ENCODE peak calls at places on chromosomes 16 and 17, in eight cellular contexts. V, F, R, B, G, N, C and E are unnamed samples.

GRCh38 chr16:82995927-82996441 is 369.2 kb downstream of the CDH13 start:
- DNase-seq in R (peak), C (no peak), G (no peak), B (no peak), F (no peak), V (peak), N (peak), E (no peak)

GRCh38 chr16:4402439-4403132 is 13.8 kb downstream of the CORO7 start:
- DNase-seq in F (peak), R (peak), G (no peak), B (peak), N (no peak), V (peak), C (peak), E (peak)

GRCh38 chr16:1357906-1358566 is 6.3 kb downstream of the GNPTG start:
- DNase-seq in C (no peak), R (no peak), F (peak), N (no peak), G (no peak), V (peak), B (no peak), E (no peak)

GRCh38 chr16:67101683-67102082 is 8.1 kb upstream of the PHAF1 start:
- DNase-seq in N (no peak), F (no peak), C (no peak), R (no peak), B (no peak), G (no peak), V (peak), E (no peak)

GRCh38 chr16:86353185-86353584 is 157.1 kb upstream of the FOXF1 start:
- DNase-seq in R (no peak), N (no peak), V (peak), C (no peak), G (no peak), F (no peak), B (no peak), E (no peak)

GRCh38 chr17:5078106-5079028 is at the start of gene ZFP3:
- DNase-seq in R (peak), N (peak), F (peak), G (no peak), B (peak), V (peak), C (peak), E (no peak)

GRCh38 chr17:12917401-12917800 is 100.4 kb downstream of the ELAC2 start:
- DNase-seq in R (no peak), N (no peak), F (no peak), V (no peak), C (no peak), B (no peak), G (no peak), E (no peak)

GRCh38 chr17:72193395-72194106 is 72.7 kb downstream of the SOX9 start:
- DNase-seq in G (no peak), V (peak), B (no peak), N (peak), C (no peak), F (no peak), R (no peak), E (no peak)

GRCh38 chr16:86214326-86215232 is 295.7 kb upstream of the FOXF1 start:
- DNase-seq in G (no peak), V (no peak), R (no peak), B (no peak), C (no peak), F (no peak), N (no peak), E (no peak)

GRCh38 chr17:68738044-68738443 is 136.9 kb upstream of the FAM20A start:
- DNase-seq in B (no peak), R (no peak), V (no peak), F (no peak), C (no peak), G (no peak), N (no peak), E (no peak)

GRCh38 chr17:83089322-83090156 is 10.1 kb downstream of the METRNL start:
- DNase-seq in R (peak), N (peak), C (no peak), V (no peak), G (no peak), B (no peak), F (no peak), E (no peak)

GRCh38 chr16:11743308-11744074 is 834 bp upstream of the TXNDC11 start:
- DNase-seq in C (peak), R (peak), N (peak), G (peak), V (peak), B (peak), F (peak), E (no peak)

GRCh38 chr16:58127033-58127556 is 2.1 kb downstream of the CFAP20 start:
- DNase-seq in B (no peak), V (peak), N (no peak), R (no peak), C (no peak), F (peak), G (no peak), E (no peak)

GRCh38 chr17:7932483-7932891 is 481 bp downstream of the CNTROB start:
- DNase-seq in R (peak), B (no peak), G (no peak), C (no peak), N (no peak), F (peak), V (peak), E (no peak)

GRCh38 chr17:55116440-55116914 is 147.9 kb downstream of the STXBP4 start:
- DNase-seq in C (no peak), N (no peak), R (no peak), G (no peak), V (no peak), F (no peak), B (no peak), E (no peak)

GRCh38 chr16:83689385-83689831 is 118.4 kb upstream of the HSBP1 start:
- DNase-seq in C (no peak), N (peak), B (no peak), R (no peak), F (no peak), G (peak), V (peak), E (no peak)

GRCh38 chr17:6420173-6420641 is 14.7 kb downstream of the AIPL1 start:
- DNase-seq in C (no peak), N (no peak), F (peak), B (peak), R (no peak), V (peak), G (no peak), E (peak)

GRCh38 chr17:40883031-40883430 is 2.0 kb downstream of the KRT20 start:
- DNase-seq in R (no peak), C (no peak), B (no peak), N (no peak), G (no peak), F (no peak), V (no peak), E (no peak)

GRCh38 chr16:62190426-62190825 is 154.2 kb upstream of the CDH8 start:
- DNase-seq in F (peak), R (no peak), B (no peak), N (no peak), V (no peak), G (no peak), C (no peak), E (no peak)

GRCh38 chr16:78455861-78456260 is 356.4 kb downstream of the WWOX start:
- DNase-seq in C (no peak), B (no peak), R (no peak), F (no peak), V (no peak), N (no peak), G (no peak), E (no peak)

GRCh38 chr17:42387663-42388380 is 420 bp downstream of the STAT3 start:
- DNase-seq in F (no peak), C (peak), N (peak), B (peak), V (no peak), G (peak), R (peak), E (peak)

GRCh38 chr17:70677783-70678647 is 508.7 kb downstream of the KCNJ2 start:
- DNase-seq in C (no peak), F (no peak), R (no peak), V (no peak), G (no peak), B (no peak), N (no peak), E (no peak)

GRCh38 chr16:4989391-4990006 is 31.4 kb downstream of the SEC14L5 start:
- DNase-seq in F (no peak), G (no peak), C (no peak), V (no peak), N (no peak), B (no peak), R (no peak), E (no peak)

GRCh38 chr17:8019665-8020064 is 17.2 kb downstream of the GUCY2D start:
- DNase-seq in V (peak), B (no peak), C (no peak), F (no peak), N (no peak), G (no peak), R (no peak), E (no peak)

GRCh38 chr16:57044931-57045693 is 47.3 kb upstream of the CPNE2 start:
- DNase-seq in N (no peak), V (no peak), G (no peak), C (no peak), B (no peak), R (no peak), F (no peak), E (no peak)

GRCh38 chr17:81044764-81045589 is 10.0 kb downstream of the BAIAP2 start:
- DNase-seq in G (no peak), C (peak), B (peak), V (peak), N (peak), R (peak), F (peak), E (no peak)

GRCh38 chr16:86338403-86339115 is 171.8 kb upstream of the FOXF1 start:
- DNase-seq in R (no peak), B (no peak), V (no peak), G (no peak), C (no peak), F (no peak), N (no peak), E (no peak)

GRCh38 chr16:49858200-49859129 is 2.6 kb upstream of the ZNF423 start:
- DNase-seq in B (peak), V (peak), N (peak), F (peak), G (no peak), R (peak), C (peak), E (peak)

GRCh38 chr17:39016193-39017153 is 49.3 kb upstream of the FBXO47 start:
- DNase-seq in C (no peak), R (no peak), G (peak), B (no peak), N (no peak), V (peak), F (no peak), E (no peak)

DNA sequence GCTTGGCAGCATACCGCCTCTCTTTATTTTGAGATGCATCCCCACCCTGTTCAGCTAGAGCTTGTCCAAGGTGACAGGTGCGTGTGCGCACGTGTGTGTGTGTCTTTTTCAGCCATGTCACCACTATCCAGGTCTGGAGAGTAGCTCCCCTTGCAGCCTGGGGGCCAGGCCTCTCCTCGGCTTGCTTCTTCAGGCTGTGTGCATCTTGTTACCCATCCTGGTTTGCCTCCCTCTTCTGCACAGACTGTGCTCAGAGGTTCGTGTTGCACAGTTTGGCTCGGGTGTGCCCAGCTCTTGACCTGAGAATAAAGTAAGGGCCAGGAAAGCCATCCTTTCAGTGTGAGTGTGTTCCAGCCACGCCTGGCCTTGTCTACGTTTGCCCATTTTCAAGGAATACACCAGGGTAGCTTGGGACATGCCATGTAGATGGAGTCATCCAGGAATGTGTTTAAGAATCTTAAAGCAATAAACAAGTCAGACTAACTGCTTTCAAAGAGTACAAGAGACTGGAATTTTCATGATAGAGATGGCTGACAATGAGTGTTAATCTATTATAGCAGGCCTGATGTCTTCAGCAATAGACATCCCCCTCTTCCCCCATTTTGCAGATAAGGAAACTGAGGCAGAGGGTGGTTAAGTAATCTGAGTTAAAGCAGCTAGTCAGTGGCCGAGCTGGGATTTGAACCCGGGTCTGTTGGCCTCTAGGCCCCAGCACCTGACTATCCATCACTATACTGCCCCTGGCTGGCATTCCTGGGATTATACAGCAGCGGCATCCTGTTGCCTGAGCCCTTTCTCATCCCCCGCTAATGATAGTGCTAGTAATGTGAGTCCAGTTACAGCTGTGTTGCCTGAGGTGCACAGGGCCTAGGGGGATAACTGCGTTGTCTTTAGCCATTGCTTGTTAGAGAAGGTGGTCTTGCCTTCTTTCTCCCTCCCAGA is 77.9 kb downstream of the KSR1 start:
- DNase-seq in B (no peak), N (no peak), V (peak), C (no peak), F (peak), R (peak), G (no peak), E (no peak)
- TF ChIP-seq CTCF in B (no peak), N (no peak), V (no peak), C (no peak), F (no peak), R (no peak), G (no peak), E (no peak)

DNA sequence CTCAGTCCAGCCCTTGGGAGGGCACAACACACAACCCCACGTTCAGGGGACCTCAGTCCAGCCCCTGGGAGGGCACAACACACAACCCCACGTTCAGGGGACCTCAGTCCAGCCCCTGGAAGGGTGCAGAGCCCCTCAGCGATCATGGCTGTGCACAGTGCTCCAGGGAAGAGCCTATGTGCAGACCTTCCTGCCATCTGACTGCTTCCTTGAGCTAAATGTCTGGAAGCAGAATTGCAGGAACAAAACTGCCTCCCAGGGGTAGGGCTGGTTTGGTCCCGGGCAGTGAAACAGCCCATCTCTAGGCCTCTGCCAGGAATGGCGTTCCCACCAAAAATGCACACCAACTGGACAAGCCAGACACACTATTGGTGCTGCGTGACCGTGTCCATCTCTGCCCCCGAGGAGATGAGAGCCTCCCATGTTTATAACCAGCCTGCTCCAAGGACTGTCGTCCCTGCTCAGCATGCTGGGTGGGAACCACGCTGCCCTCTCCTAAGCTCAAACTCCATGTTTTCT is 44.0 kb downstream of the ZNF276 start:
- DNase-seq in F (no peak), G (no peak), C (no peak), N (no peak), B (no peak), V (no peak), R (no peak), E (no peak)
- TF ChIP-seq CTCF in F (no peak), G (no peak), C (no peak), N (no peak), B (no peak), V (no peak), R (no peak), E (no peak)

DNA sequence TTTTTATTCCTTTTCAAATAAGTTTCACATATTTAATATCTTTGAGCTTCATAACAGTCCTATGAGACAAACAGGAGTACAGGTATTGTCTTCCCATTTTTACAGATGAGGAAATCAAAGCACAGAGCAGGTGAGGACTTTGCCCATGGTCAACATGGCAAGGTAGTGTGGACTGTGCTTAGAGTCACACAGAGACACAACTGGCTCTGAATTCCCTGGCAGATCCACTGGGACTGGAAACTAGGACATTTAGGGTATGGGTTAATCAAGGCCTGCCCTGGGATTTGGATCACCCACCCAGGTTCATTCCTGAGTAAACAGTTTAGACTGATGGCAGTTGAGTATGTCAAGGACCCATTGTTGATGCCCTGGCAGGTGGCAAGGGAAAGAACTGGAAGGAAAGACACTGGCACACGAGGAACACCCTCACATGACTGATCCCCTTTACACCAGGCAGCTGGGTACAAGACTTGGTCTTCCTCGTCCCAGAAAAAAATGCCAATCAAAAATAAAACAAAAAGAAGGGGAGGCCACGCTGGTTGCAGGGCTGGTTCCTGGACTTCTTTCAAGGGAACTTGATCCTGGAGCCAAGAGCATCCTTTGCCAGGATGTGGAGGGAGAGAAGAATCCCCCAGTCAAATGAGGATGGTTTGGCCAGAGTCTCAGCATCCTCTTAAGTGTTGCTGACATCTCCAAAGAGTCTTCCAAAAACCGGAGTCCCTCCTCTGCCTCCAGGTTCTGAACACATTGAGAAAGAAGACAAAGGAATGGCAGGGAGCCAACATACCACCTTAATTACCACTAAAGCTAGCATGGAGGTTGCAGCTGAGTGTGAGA is 34.9 kb downstream of the CHD9 start:
- DNase-seq in G (no peak), C (no peak), R (no peak), F (no peak), B (no peak), N (no peak), V (peak), E (no peak)
- TF ChIP-seq CTCF in G (no peak), C (no peak), R (no peak), F (no peak), B (no peak), N (no peak), V (no peak), E (no peak)

DNA sequence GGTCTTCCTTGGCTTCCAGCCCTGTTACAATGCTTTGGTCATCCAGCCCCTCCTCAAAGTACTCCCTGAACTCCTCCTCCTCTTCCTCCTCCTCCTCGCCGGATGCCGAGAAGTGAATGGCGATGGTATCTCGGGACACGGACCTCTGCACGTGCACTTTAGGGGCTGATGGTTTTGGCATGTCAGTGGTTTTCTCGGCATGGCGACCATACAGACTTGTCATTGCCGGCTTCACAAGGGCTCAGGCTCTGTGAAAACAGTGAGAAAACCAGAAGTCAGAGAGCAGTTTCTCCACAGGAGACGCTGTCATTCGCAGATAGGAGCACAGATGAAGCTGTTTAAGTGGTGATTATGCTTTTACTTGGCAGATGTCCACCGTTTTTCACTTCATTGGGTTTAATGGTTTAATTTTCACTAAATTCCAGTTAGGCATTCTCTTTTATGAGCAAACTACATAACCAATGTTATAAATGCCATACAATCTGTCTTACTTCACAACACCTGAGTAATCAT is 49.0 kb downstream of the TEX2 start:
- DNase-seq in F (no peak), N (no peak), B (no peak), R (no peak), C (no peak), V (no peak), G (no peak), E (no peak)
- TF ChIP-seq CTCF in F (no peak), N (no peak), B (no peak), R (no peak), C (no peak), V (no peak), G (no peak), E (no peak)

GRCh38 chr17:57849163-57849873 is 526 bp downstream of the MRPS23 start:
- DNase-seq in V (no peak), B (no peak), F (no peak), C (no peak), N (no peak), G (no peak), R (no peak), E (no peak)

GRCh38 chr17:57852041-57852954 is 2.5 kb upstream of the MRPS23 start:
- DNase-seq in V (no peak), C (no peak), F (no peak), G (peak), N (no peak), B (no peak), R (no peak), E (no peak)

GRCh38 chr17:57853695-57854094 is 3.9 kb upstream of the MRPS23 start:
- DNase-seq in R (peak), N (peak), B (no peak), C (no peak), G (no peak), F (no peak), V (no peak), E (no peak)

GRCh38 chr17:57852955-57853328 is 3.1 kb upstream of the MRPS23 start:
- DNase-seq in V (no peak), C (no peak), N (no peak), G (no peak), B (no peak), F (no peak), R (no peak), E (no peak)

DNA sequence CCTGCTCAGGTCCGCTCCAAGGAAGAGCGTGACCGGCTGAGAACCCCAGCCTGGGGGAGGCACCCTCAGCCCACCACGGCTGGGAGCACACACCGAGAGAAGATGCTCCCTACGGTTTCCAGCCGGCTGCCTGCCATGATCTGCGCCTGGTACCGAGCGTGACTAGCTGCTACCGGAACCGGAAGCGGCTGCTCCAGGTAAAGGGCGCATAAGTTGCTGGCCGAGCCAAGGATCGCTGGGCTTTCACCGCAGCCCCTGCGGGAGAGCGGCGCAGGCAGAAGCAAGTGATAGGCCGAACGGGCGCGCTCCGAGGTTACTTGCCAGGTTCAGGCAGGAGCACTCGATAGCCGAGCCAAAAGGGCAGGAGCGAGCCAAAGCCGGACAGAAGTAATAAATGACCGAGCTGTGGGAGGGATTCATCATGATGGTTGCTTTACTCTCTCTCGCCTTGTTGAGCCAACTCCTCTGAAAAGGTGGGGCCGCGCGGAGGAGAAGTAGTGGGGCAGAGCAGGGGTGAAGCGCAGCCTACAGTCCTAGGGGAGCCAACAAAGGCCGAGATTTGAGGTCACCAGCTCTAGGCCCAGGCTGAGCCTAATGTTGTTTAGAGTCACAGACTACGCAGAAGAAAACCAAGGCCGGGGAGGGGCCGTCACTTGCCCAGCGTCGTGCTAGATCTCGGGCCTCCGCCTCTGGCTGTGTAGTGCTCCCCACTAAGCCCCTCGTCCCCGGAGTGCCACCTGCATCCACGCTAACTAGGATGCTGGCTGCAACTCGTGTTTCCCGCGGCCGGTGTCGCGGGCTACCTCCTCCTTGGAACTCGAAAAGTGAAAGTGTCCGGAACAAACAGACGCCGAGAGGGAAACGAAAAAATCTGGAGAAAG is at the start of gene MRPS23:
- DNase-seq in R (peak), C (peak), V (peak), G (peak), F (peak), N (peak), B (peak), E (peak)
- TF ChIP-seq CTCF in R (no peak), C (no peak), V (no peak), G (no peak), F (no peak), N (no peak), B (no peak), E (no peak)